ENCODE peak calls at places on chromosomes 16 and 17, in eight cellular contexts. T is AG10803; G is CD8-positive, alpha-beta T cell; B is colonic mucosa; Z is AG04450; P is adrenal gland; C is GM12864; U is stomach. W is an unnamed sample.
A peak's percentile ranks its signal among the peaks of the same experiment; 100 is the strongest.

GRCh38 chr17:65885484-65885883 is 306.4 kb downstream of the CEP112 start:
- DNase-seq in G (no peak), T (peak; percentile 51), B (no peak), P (no peak), U (no peak), Z (no peak), C (no peak), W (no peak)

GRCh38 chr17:55314784-55315491 is 50.2 kb downstream of the HLF start:
- DNase-seq in P (no peak), C (no peak), T (no peak), Z (no peak), B (no peak), G (no peak), U (no peak), W (no peak)

GRCh38 chr17:70225272-70225671 is 55.9 kb downstream of the KCNJ2 start:
- DNase-seq in B (no peak), P (no peak), U (peak; percentile 51), G (no peak), T (no peak), Z (no peak), C (no peak), W (no peak)

GRCh38 chr17:77778636-77779524 is 179.6 kb upstream of the TNRC6C start:
- DNase-seq in T (peak; percentile 22), G (no peak), B (no peak), Z (no peak), C (no peak), P (peak; percentile 83), U (peak; percentile 34), W (no peak)

GRCh38 chr17:77548967-77549366 is 408.2 kb downstream of the SEC14L1 start:
- DNase-seq in B (no peak), U (no peak), P (no peak), T (no peak), G (no peak), C (no peak), Z (no peak), W (no peak)

GRCh38 chr17:68431661-68432071 is 25.6 kb downstream of the WIPI1 start:
- DNase-seq in U (no peak), G (peak; percentile 46), Z (no peak), T (no peak), B (peak; percentile 15), P (peak; percentile 78), C (no peak), W (peak; percentile 30)

GRCh38 chr17:56699186-56699895 is 105.8 kb downstream of the NOG start:
- DNase-seq in G (no peak), Z (peak; percentile 94), B (peak; percentile 32), T (peak; percentile 98), P (peak; percentile 75), U (peak; percentile 32), C (no peak), W (peak; percentile 96)

GRCh38 chr17:77571562-77571981 is 386.9 kb upstream of the TNRC6C start:
- DNase-seq in G (peak; percentile 28), B (no peak), U (peak; percentile 32), Z (no peak), P (no peak), C (no peak), T (peak; percentile 9), W (no peak)

GRCh38 chr16:48361540-48361939 is 23.7 kb downstream of the SIAH1 start:
- DNase-seq in T (no peak), B (no peak), U (no peak), Z (no peak), G (no peak), P (no peak), C (no peak), W (no peak)

GRCh38 chr17:416293-417206 is 63.9 kb upstream of the RPH3AL start:
- DNase-seq in G (peak; percentile 26), T (no peak), Z (no peak), B (no peak), U (peak; percentile 30), C (peak; percentile 90), P (no peak), W (no peak)

GRCh38 chr17:37212184-37212583 is 163.6 kb upstream of the C17orf78 start:
- DNase-seq in C (no peak), Z (no peak), U (no peak), B (no peak), T (no peak), P (no peak), G (no peak), W (peak; percentile 18)

GRCh38 chr16:30876867-30877266 is 17.0 kb downstream of the BCL7C start:
- DNase-seq in U (no peak), T (no peak), P (no peak), Z (no peak), B (no peak), C (no peak), G (no peak), W (no peak)

GRCh38 chr17:74964988-74965622 is 7.5 kb downstream of the HID1 start:
- DNase-seq in C (no peak), G (no peak), B (no peak), P (no peak), T (no peak), Z (no peak), U (no peak), W (no peak)

GRCh38 chr17:21194688-21195087 is 19.3 kb downstream of the TMEM11 start:
- DNase-seq in G (no peak), T (peak; percentile 80), P (peak; percentile 76), U (no peak), C (no peak), Z (peak; percentile 23), B (no peak), W (peak; percentile 38)

GRCh38 chr16:4200000-4200780 is 41.7 kb downstream of the SRL start:
- DNase-seq in P (peak; percentile 86), B (peak; percentile 84), Z (peak; percentile 36), U (peak; percentile 81), C (no peak), G (peak; percentile 12), T (peak; percentile 48), W (peak; percentile 50)

GRCh38 chr17:2082003-2082862 is 27.3 kb downstream of the HIC1 start:
- DNase-seq in G (no peak), B (no peak), C (no peak), T (peak; percentile 60), Z (no peak), U (no peak), P (no peak), W (no peak)

GRCh38 chr17:31935512-31935911 is 1.3 kb upstream of the SUZ12 start:
- DNase-seq in U (no peak), T (no peak), G (no peak), Z (no peak), C (no peak), P (peak; percentile 21), B (no peak), W (no peak)

GRCh38 chr16:2016407-2016922 is 3.1 kb upstream of the NPW start:
- DNase-seq in C (no peak), T (no peak), Z (no peak), U (no peak), P (no peak), G (no peak), B (no peak), W (no peak)

GRCh38 chr17:57051886-57052342 is 33.1 kb upstream of the AKAP1 start:
- DNase-seq in U (no peak), P (no peak), G (no peak), B (no peak), T (no peak), C (no peak), Z (no peak), W (no peak)

GRCh38 chr17:15490634-15491261 is 23.3 kb upstream of the CDRT4 start:
- DNase-seq in Z (no peak), T (peak; percentile 71), B (peak; percentile 73), U (no peak), C (no peak), P (peak; percentile 84), G (no peak), W (peak; percentile 62)

GRCh38 chr17:82914375-82914774 is 74.6 kb upstream of the ZNF750 start:
- DNase-seq in T (peak; percentile 25), Z (no peak), U (peak; percentile 59), G (no peak), B (no peak), C (no peak), P (no peak), W (no peak)

GRCh38 chr17:40486513-40487370 is 14.7 kb downstream of the TNS4 start:
- DNase-seq in U (no peak), T (peak; percentile 90), B (no peak), G (no peak), Z (peak; percentile 63), C (no peak), P (no peak), W (peak; percentile 94)

GRCh38 chr17:55632893-55633292 is 89.8 kb downstream of the TMEM100 start:
- DNase-seq in U (no peak), T (peak; percentile 24), P (no peak), Z (no peak), G (no peak), B (no peak), C (no peak), W (peak; percentile 25)

DNA sequence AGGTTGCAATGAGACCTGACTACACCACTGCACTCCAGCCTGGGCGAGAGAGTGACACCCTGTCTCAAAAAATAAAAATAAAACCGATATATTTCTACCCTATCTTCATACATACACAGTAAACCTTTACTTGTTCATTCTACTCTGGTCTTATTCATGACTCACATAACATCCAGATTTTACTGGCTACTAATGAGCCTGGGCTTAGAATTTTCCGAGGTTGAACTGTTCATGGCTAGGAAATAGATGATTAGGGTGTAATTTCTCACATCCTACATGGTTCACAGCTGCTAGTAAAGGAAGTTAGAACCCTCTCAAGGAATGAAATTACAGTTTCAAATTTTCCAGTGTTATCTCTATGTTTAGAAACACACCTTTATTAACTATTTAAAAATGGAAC is 14.7 kb downstream of the GSPT1 start:
- DNase-seq in Z (no peak), G (no peak), U (no peak), C (no peak), B (no peak), P (no peak), T (peak; percentile 24), W (no peak)
- H3K4me3 ChIP-seq in Z (no peak overlapping the region), G (no peak overlapping the region), U (no peak overlapping the region), C (no peak overlapping the region), B (no peak overlapping the region), P (no peak overlapping the region), T (no peak overlapping the region), W (no peak overlapping the region)

GRCh38 chr17:12789075-12789975 is at the start of gene ARHGAP44:
- DNase-seq in P (peak; percentile 72), Z (no peak), U (peak; percentile 73), G (no peak), C (peak; percentile 22), B (peak; percentile 78), T (peak; percentile 53), W (peak; percentile 49)
- H3K4me3 ChIP-seq in P (peak within 1 kb of the TSS; percentile 23), Z (peak within 1 kb of the TSS; percentile 71), U (peak within 1 kb of the TSS; percentile 92), G (no peak within 1 kb of the TSS), C (peak within 1 kb of the TSS; percentile 94), B (peak within 1 kb of the TSS; percentile 75), T (peak within 1 kb of the TSS; percentile 54), W (peak within 1 kb of the TSS; percentile 40)

DNA sequence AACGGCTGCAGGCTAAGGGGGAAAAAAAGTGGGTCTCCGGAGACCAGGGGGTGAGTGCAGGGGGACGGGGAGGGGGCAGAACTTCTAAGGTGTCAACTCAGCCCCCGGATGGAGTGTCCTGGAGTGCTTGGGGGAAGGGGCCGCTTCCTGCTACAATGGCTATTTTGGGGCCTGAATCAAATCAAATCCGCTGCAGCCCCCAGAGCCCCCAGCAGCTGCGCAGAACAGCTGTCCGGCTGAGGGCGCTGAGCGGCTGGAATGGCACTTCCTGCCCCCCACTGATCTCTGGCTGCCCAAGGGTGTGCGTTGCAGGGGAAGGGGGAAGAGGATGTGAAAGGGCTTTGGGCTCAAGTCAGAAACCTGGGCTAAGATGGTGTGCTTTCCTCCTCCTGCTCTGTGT is 24.2 kb upstream of the PHB1 start:
- DNase-seq in B (no peak), T (no peak), P (no peak), U (no peak), G (no peak), C (no peak), Z (no peak), W (no peak)
- H3K4me3 ChIP-seq in B (no peak overlapping the region), T (no peak overlapping the region), P (no peak overlapping the region), U (no peak overlapping the region), G (no peak overlapping the region), C (no peak overlapping the region), Z (no peak overlapping the region), W (no peak overlapping the region)

GRCh38 chr16:57233944-57234706 is 10.9 kb upstream of the ARL2BP start:
- DNase-seq in T (no peak), Z (no peak), C (no peak), P (no peak), B (no peak), U (no peak), G (no peak), W (no peak)
- H3K4me3 ChIP-seq in T (no peak overlapping the region), Z (no peak overlapping the region), C (no peak overlapping the region), P (no peak overlapping the region), B (no peak overlapping the region), U (no peak overlapping the region), G (no peak overlapping the region), W (no peak overlapping the region)